ENCODE peak calls at places on chromosomes 13 and 19, in seven cellular contexts. One of them, this sample, is unnamed.

GRCh38 chr13:26024558-26024957 is 27.3 kb downstream of the SHISA2 start:
- DNase-seq in colonic mucosa: no peak
- DNase-seq in cardiac fibroblast: peak
- DNase-seq in CD8-positive, alpha-beta T cell: no peak
- DNase-seq in H1: peak
- DNase-seq in brain microvascular endothelial cell: peak
- DNase-seq in lung: no peak
- DNase-seq in this sample: no peak

GRCh38 chr19:38375098-38375493 is 725 bp downstream of the PSMD8 start:
- DNase-seq in colonic mucosa: no peak
- DNase-seq in cardiac fibroblast: no peak
- DNase-seq in CD8-positive, alpha-beta T cell: no peak
- DNase-seq in H1: no peak
- DNase-seq in brain microvascular endothelial cell: no peak
- DNase-seq in lung: no peak
- DNase-seq in this sample: no peak

GRCh38 chr13:111537115-111537728 is 216.8 kb downstream of the TEX29 start:
- DNase-seq in colonic mucosa: no peak
- DNase-seq in cardiac fibroblast: no peak
- DNase-seq in CD8-positive, alpha-beta T cell: no peak
- DNase-seq in H1: no peak
- DNase-seq in brain microvascular endothelial cell: no peak
- DNase-seq in lung: no peak
- DNase-seq in this sample: no peak

GRCh38 chr19:39146091-39146490 is 20.5 kb downstream of the PAK4 start:
- DNase-seq in colonic mucosa: no peak
- DNase-seq in cardiac fibroblast: no peak
- DNase-seq in CD8-positive, alpha-beta T cell: no peak
- DNase-seq in H1: no peak
- DNase-seq in brain microvascular endothelial cell: no peak
- DNase-seq in lung: no peak
- DNase-seq in this sample: no peak

GRCh38 chr19:18526316-18526715 is 4.4 kb upstream of the ELL start:
- DNase-seq in colonic mucosa: no peak
- DNase-seq in cardiac fibroblast: no peak
- DNase-seq in CD8-positive, alpha-beta T cell: no peak
- DNase-seq in H1: no peak
- DNase-seq in brain microvascular endothelial cell: no peak
- DNase-seq in lung: no peak
- DNase-seq in this sample: no peak

GRCh38 chr19:50500060-50500752 is 10.8 kb downstream of the JOSD2 start:
- DNase-seq in colonic mucosa: no peak
- DNase-seq in cardiac fibroblast: no peak
- DNase-seq in CD8-positive, alpha-beta T cell: no peak
- DNase-seq in H1: peak
- DNase-seq in brain microvascular endothelial cell: no peak
- DNase-seq in lung: no peak
- DNase-seq in this sample: no peak

GRCh38 chr19:17294051-17294891 is 9.0 kb downstream of the ABHD8 start:
- DNase-seq in colonic mucosa: peak
- DNase-seq in cardiac fibroblast: no peak
- DNase-seq in CD8-positive, alpha-beta T cell: peak
- DNase-seq in H1: peak
- DNase-seq in brain microvascular endothelial cell: no peak
- DNase-seq in lung: no peak
- DNase-seq in this sample: peak

GRCh38 chr19:49677232-49677881 is at the start of gene PRMT1:
- DNase-seq in colonic mucosa: no peak
- DNase-seq in cardiac fibroblast: no peak
- DNase-seq in CD8-positive, alpha-beta T cell: peak
- DNase-seq in H1: peak
- DNase-seq in brain microvascular endothelial cell: no peak
- DNase-seq in lung: no peak
- DNase-seq in this sample: peak

GRCh38 chr19:50669319-50670101 is 20.3 kb downstream of the C19orf81 start:
- DNase-seq in colonic mucosa: peak
- DNase-seq in cardiac fibroblast: peak
- DNase-seq in CD8-positive, alpha-beta T cell: no peak
- DNase-seq in H1: peak
- DNase-seq in brain microvascular endothelial cell: no peak
- DNase-seq in lung: no peak
- DNase-seq in this sample: peak

GRCh38 chr19:19513671-19514070 is 1.7 kb downstream of the TSSK6 start:
- DNase-seq in colonic mucosa: no peak
- DNase-seq in cardiac fibroblast: no peak
- DNase-seq in CD8-positive, alpha-beta T cell: no peak
- DNase-seq in H1: no peak
- DNase-seq in brain microvascular endothelial cell: no peak
- DNase-seq in lung: no peak
- DNase-seq in this sample: no peak

GRCh38 chr19:13848811-13849241 is 28.1 kb upstream of the NANOS3 start:
- DNase-seq in colonic mucosa: peak
- DNase-seq in cardiac fibroblast: no peak
- DNase-seq in CD8-positive, alpha-beta T cell: no peak
- DNase-seq in H1: no peak
- DNase-seq in brain microvascular endothelial cell: no peak
- DNase-seq in lung: no peak
- DNase-seq in this sample: no peak

GRCh38 chr13:42594577-42595571 is 20.9 kb downstream of the TNFSF11 start:
- DNase-seq in colonic mucosa: peak
- DNase-seq in cardiac fibroblast: peak
- DNase-seq in CD8-positive, alpha-beta T cell: peak
- DNase-seq in H1: no peak
- DNase-seq in brain microvascular endothelial cell: peak
- DNase-seq in lung: peak
- DNase-seq in this sample: peak

GRCh38 chr19:19387108-19387507 is 18.4 kb upstream of the GATAD2A start:
- DNase-seq in colonic mucosa: no peak
- DNase-seq in cardiac fibroblast: no peak
- DNase-seq in CD8-positive, alpha-beta T cell: no peak
- DNase-seq in H1: no peak
- DNase-seq in brain microvascular endothelial cell: no peak
- DNase-seq in lung: no peak
- DNase-seq in this sample: no peak

GRCh38 chr13:44407379-44407778 is 33.8 kb downstream of the SERP2 start:
- DNase-seq in colonic mucosa: no peak
- DNase-seq in cardiac fibroblast: no peak
- DNase-seq in CD8-positive, alpha-beta T cell: no peak
- DNase-seq in H1: no peak
- DNase-seq in brain microvascular endothelial cell: no peak
- DNase-seq in lung: no peak
- DNase-seq in this sample: no peak

GRCh38 chr13:21620858-21621257 is 16.9 kb upstream of the MICU2 start:
- DNase-seq in colonic mucosa: no peak
- DNase-seq in cardiac fibroblast: no peak
- DNase-seq in CD8-positive, alpha-beta T cell: no peak
- DNase-seq in H1: no peak
- DNase-seq in brain microvascular endothelial cell: no peak
- DNase-seq in lung: no peak
- DNase-seq in this sample: no peak

GRCh38 chr13:79943633-79944032 is 397.3 kb downstream of the SPRY2 start:
- DNase-seq in colonic mucosa: no peak
- DNase-seq in cardiac fibroblast: no peak
- DNase-seq in CD8-positive, alpha-beta T cell: no peak
- DNase-seq in H1: no peak
- DNase-seq in brain microvascular endothelial cell: no peak
- DNase-seq in lung: no peak
- DNase-seq in this sample: no peak

GRCh38 chr13:95117092-95117491 is 184.2 kb downstream of the ABCC4 start:
- DNase-seq in colonic mucosa: no peak
- DNase-seq in cardiac fibroblast: no peak
- DNase-seq in CD8-positive, alpha-beta T cell: no peak
- DNase-seq in H1: no peak
- DNase-seq in brain microvascular endothelial cell: no peak
- DNase-seq in lung: no peak
- DNase-seq in this sample: no peak

DNA sequence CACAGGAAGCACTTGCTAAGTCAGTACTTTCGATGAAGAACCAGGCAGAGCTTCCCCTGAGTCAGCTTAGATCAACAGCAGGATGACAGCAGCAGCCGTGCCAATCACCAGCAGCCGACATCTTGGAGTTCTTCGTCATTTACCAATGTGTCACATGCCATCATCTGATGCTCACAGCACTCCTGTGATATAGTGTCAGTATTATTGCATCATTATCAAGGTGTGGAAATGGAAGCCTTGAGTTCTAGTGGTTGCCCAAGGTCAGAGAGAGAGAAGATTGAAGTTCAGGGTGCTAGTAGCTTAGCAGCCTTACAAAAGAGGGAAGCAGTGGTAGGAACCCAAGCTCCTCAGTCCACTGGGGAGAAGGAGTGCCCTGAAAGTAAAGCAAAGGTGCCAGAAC is 331.5 kb downstream of the ZNF536 start:
- DNase-seq in colonic mucosa: no peak
- DNase-seq in cardiac fibroblast: no peak
- DNase-seq in CD8-positive, alpha-beta T cell: no peak
- DNase-seq in H1: no peak
- DNase-seq in brain microvascular endothelial cell: no peak
- DNase-seq in lung: no peak
- DNase-seq in this sample: no peak
- TF ChIP-seq CTCF in colonic mucosa: no peak
- TF ChIP-seq CTCF in cardiac fibroblast: no peak
- TF ChIP-seq CTCF in CD8-positive, alpha-beta T cell: no peak
- TF ChIP-seq CTCF in H1: no peak
- TF ChIP-seq CTCF in brain microvascular endothelial cell: no peak
- TF ChIP-seq CTCF in lung: no peak
- TF ChIP-seq CTCF in this sample: no peak

DNA sequence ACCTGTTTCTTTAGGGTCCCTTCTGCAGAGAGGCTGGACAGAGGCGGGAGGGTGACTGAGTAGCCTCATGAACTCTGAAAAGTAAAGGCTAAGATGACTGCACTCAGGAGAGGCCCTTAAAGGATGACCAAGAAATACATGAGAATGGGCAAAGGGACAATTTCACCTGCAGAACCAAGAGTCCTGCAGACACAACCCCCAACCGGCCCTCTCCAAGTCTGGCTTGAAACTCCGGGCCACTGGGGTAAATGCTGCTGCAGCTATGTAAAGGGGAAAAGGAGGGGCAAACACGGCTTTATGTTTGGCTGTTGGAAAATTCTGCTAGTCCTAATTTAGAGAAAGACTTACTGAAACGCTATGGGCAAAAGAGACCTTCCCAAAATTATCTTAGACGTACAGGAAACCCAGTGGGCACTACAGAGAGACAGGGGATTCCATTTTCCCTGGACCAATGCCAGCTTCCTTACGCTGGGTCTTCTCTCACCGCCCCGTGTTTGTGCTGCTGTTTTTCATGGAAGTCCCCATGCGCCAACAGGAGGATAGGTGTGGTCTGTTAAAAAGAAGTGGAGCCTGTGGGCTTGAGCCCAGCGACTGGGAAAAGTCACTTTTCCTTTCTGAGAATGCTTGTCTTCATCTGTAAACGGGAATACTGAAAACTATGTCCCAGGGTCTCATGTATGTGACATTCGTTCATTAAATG is 10.6 kb downstream of the COL4A2 start:
- DNase-seq in colonic mucosa: no peak
- DNase-seq in cardiac fibroblast: no peak
- DNase-seq in CD8-positive, alpha-beta T cell: no peak
- DNase-seq in H1: no peak
- DNase-seq in brain microvascular endothelial cell: no peak
- DNase-seq in lung: no peak
- DNase-seq in this sample: no peak
- H3K4me3 ChIP-seq in colonic mucosa: no peak
- H3K4me3 ChIP-seq in cardiac fibroblast: no peak
- H3K4me3 ChIP-seq in CD8-positive, alpha-beta T cell: no peak
- H3K4me3 ChIP-seq in H1: no peak
- H3K4me3 ChIP-seq in brain microvascular endothelial cell: no peak
- H3K4me3 ChIP-seq in lung: no peak
- H3K4me3 ChIP-seq in this sample: no peak

DNA sequence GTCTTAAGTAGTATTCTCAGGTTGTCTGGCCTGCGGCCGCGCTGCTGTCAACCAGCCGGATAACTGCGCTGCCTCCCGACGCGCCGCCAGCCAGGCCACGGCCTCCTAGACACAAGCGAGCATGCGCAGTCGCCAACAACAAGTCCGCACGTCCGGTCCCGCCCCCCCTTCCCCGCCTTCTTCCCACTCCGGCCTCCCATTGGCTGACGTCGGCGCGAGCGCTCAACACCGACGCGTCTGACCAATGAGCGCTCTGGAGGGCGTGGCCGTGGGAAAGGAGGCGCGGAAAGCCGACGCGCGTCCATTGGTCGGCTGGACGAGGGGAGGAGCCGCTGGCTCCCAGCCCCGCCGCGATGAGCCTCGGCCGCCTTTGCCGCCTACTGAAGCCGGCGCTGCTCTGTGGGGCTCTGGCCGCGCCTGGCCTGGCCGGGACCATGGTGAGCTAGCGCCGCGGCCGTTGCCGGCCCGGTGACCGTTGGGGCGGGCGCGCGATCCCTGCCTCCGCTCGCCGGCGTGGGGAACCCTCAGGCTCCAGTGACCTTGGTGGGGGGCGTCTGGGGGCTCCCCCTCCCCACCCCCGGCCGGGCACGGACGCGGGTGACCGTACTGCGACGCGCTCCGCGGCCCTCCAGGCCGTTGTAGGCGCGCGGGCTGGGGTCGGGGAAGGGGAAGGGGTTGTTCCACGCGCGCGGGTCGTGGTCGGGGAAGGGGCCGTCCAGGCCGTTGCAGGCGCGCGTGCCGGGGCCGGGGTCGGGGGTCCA is at the start of gene GPX4:
- DNase-seq in colonic mucosa: peak
- DNase-seq in cardiac fibroblast: peak
- DNase-seq in CD8-positive, alpha-beta T cell: peak
- DNase-seq in H1: peak
- DNase-seq in brain microvascular endothelial cell: peak
- DNase-seq in lung: peak
- DNase-seq in this sample: peak
- TF ChIP-seq CTCF in colonic mucosa: no peak
- TF ChIP-seq CTCF in cardiac fibroblast: no peak
- TF ChIP-seq CTCF in CD8-positive, alpha-beta T cell: no peak
- TF ChIP-seq CTCF in H1: no peak
- TF ChIP-seq CTCF in brain microvascular endothelial cell: no peak
- TF ChIP-seq CTCF in lung: no peak
- TF ChIP-seq CTCF in this sample: no peak

DNA sequence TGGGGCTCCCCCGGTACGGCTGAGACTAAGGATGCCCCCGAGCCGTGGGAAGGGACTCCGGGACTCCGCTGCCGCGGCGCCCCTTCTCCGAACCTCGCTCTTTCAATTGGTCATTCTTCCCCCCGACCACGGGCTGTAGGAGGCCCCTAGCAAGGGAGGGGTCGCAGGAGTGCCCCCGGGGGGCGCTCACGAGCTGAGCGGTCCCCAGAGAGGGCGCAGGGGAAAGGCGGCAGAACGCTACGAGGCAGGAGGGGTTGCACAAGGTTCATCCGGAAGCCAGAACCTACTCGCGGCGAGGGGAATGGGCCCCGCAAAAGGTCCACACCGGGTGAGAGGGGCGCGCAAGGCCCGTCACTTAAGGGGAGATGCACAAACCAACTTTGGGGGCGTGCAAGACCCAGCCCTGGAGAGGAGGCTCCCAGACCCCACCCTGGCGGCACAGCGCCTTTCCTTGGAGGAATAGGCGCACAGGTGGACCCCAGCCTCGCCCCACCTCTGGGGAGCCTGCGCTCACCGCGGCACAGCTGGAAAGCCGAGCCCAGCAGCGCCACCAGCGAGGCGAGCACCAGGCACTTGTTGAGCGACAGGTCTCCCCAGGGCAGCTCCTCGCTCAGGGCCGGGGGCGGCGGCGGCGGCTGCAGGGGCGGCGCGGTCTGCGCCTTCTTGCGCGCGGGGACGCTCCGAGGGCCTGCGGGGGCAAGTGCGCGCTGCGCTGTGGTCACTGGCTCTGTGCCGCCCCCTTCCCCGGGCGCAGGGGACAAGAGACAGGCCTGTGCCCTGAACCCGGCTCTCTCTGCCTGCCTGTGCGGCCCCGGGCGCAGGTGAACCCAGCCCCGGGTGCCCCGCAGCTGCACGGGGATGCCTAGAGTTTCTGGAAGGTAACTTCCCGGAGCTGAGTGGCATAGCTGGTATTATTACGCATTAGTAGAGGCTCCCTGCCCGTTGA is 2.8 kb downstream of the JSRP1 start:
- DNase-seq in colonic mucosa: no peak
- DNase-seq in cardiac fibroblast: no peak
- DNase-seq in CD8-positive, alpha-beta T cell: peak
- DNase-seq in H1: peak
- DNase-seq in brain microvascular endothelial cell: no peak
- DNase-seq in lung: no peak
- DNase-seq in this sample: no peak
- H3K4me3 ChIP-seq in colonic mucosa: no peak
- H3K4me3 ChIP-seq in cardiac fibroblast: no peak
- H3K4me3 ChIP-seq in CD8-positive, alpha-beta T cell: peak
- H3K4me3 ChIP-seq in H1: peak
- H3K4me3 ChIP-seq in brain microvascular endothelial cell: no peak
- H3K4me3 ChIP-seq in lung: no peak
- H3K4me3 ChIP-seq in this sample: no peak

This sample was measured in transverse colon.